ENCODE peak calls at places on chromosome 9, in ten cellular contexts. One of them, this sample, is unnamed. For H3K4me1, the result is how much of the 10 kb centered on the place peaks cover.

GRCh38 chr9:137445930-137446431 is 4.8 kb upstream of the ENTPD8 start:
- DNase-seq in H9: no peak
- DNase-seq in Peyer's patch: no peak
- DNase-seq in CD4-positive, CD25-positive, alpha-beta regulatory T cell: no peak
- DNase-seq in adrenal gland: no peak
- DNase-seq in CD8-positive, alpha-beta memory T cell: no peak
- DNase-seq in SJSA1: no peak
- DNase-seq in left ventricle myocardium inferior: no peak
- DNase-seq in transverse colon: no peak
- DNase-seq in lower lobe of right lung: peak
- DNase-seq in this sample: no peak

GRCh38 chr9:129708799-129709198 is 43.4 kb downstream of the PRRX2 start:
- DNase-seq in H9: peak
- DNase-seq in Peyer's patch: no peak
- DNase-seq in CD4-positive, CD25-positive, alpha-beta regulatory T cell: no peak
- DNase-seq in adrenal gland: no peak
- DNase-seq in CD8-positive, alpha-beta memory T cell: no peak
- DNase-seq in SJSA1: no peak
- DNase-seq in left ventricle myocardium inferior: no peak
- DNase-seq in transverse colon: no peak
- DNase-seq in lower lobe of right lung: no peak
- DNase-seq in this sample: no peak

GRCh38 chr9:6689893-6690634 is 44.5 kb upstream of the GLDC start:
- DNase-seq in H9: no peak
- DNase-seq in Peyer's patch: no peak
- DNase-seq in CD4-positive, CD25-positive, alpha-beta regulatory T cell: no peak
- DNase-seq in adrenal gland: no peak
- DNase-seq in CD8-positive, alpha-beta memory T cell: no peak
- DNase-seq in SJSA1: no peak
- DNase-seq in left ventricle myocardium inferior: no peak
- DNase-seq in transverse colon: no peak
- DNase-seq in lower lobe of right lung: no peak
- DNase-seq in this sample: no peak

GRCh38 chr9:89461302-89461701 is 36.6 kb downstream of the SEMA4D start:
- DNase-seq in H9: no peak
- DNase-seq in Peyer's patch: peak
- DNase-seq in CD4-positive, CD25-positive, alpha-beta regulatory T cell: peak
- DNase-seq in adrenal gland: peak
- DNase-seq in CD8-positive, alpha-beta memory T cell: no peak
- DNase-seq in SJSA1: no peak
- DNase-seq in left ventricle myocardium inferior: no peak
- DNase-seq in transverse colon: no peak
- DNase-seq in lower lobe of right lung: no peak
- DNase-seq in this sample: no peak

GRCh38 chr9:83199240-83199639 is 136.3 kb upstream of the RASEF start:
- DNase-seq in H9: peak
- DNase-seq in Peyer's patch: no peak
- DNase-seq in CD4-positive, CD25-positive, alpha-beta regulatory T cell: no peak
- DNase-seq in adrenal gland: peak
- DNase-seq in CD8-positive, alpha-beta memory T cell: no peak
- DNase-seq in SJSA1: no peak
- DNase-seq in left ventricle myocardium inferior: no peak
- DNase-seq in transverse colon: peak
- DNase-seq in lower lobe of right lung: no peak
- DNase-seq in this sample: peak

GRCh38 chr9:130262771-130263170 is 2.8 kb upstream of the HMCN2 start:
- DNase-seq in H9: no peak
- DNase-seq in Peyer's patch: no peak
- DNase-seq in CD4-positive, CD25-positive, alpha-beta regulatory T cell: no peak
- DNase-seq in adrenal gland: no peak
- DNase-seq in CD8-positive, alpha-beta memory T cell: no peak
- DNase-seq in SJSA1: no peak
- DNase-seq in left ventricle myocardium inferior: no peak
- DNase-seq in transverse colon: no peak
- DNase-seq in lower lobe of right lung: no peak
- DNase-seq in this sample: no peak

GRCh38 chr9:1053848-1054365 is 3.8 kb downstream of the DMRT2 start:
- DNase-seq in H9: no peak
- DNase-seq in Peyer's patch: no peak
- DNase-seq in CD4-positive, CD25-positive, alpha-beta regulatory T cell: no peak
- DNase-seq in adrenal gland: no peak
- DNase-seq in CD8-positive, alpha-beta memory T cell: no peak
- DNase-seq in SJSA1: no peak
- DNase-seq in left ventricle myocardium inferior: no peak
- DNase-seq in transverse colon: no peak
- DNase-seq in lower lobe of right lung: no peak
- DNase-seq in this sample: no peak

GRCh38 chr9:75372499-75373268 is 284.4 kb downstream of the OSTF1 start:
- DNase-seq in H9: no peak
- DNase-seq in Peyer's patch: no peak
- DNase-seq in CD4-positive, CD25-positive, alpha-beta regulatory T cell: no peak
- DNase-seq in adrenal gland: peak
- DNase-seq in CD8-positive, alpha-beta memory T cell: no peak
- DNase-seq in SJSA1: peak
- DNase-seq in left ventricle myocardium inferior: no peak
- DNase-seq in transverse colon: no peak
- DNase-seq in lower lobe of right lung: no peak
- DNase-seq in this sample: peak

GRCh38 chr9:107228648-107229047 is 54.4 kb upstream of the RAD23B start:
- DNase-seq in H9: no peak
- DNase-seq in Peyer's patch: no peak
- DNase-seq in CD4-positive, CD25-positive, alpha-beta regulatory T cell: no peak
- DNase-seq in adrenal gland: no peak
- DNase-seq in CD8-positive, alpha-beta memory T cell: no peak
- DNase-seq in SJSA1: no peak
- DNase-seq in left ventricle myocardium inferior: no peak
- DNase-seq in transverse colon: no peak
- DNase-seq in lower lobe of right lung: no peak
- DNase-seq in this sample: no peak

GRCh38 chr9:87149794-87150193 is 202.5 kb upstream of the GAS1 start:
- DNase-seq in H9: no peak
- DNase-seq in Peyer's patch: no peak
- DNase-seq in CD4-positive, CD25-positive, alpha-beta regulatory T cell: no peak
- DNase-seq in adrenal gland: no peak
- DNase-seq in CD8-positive, alpha-beta memory T cell: no peak
- DNase-seq in SJSA1: no peak
- DNase-seq in left ventricle myocardium inferior: no peak
- DNase-seq in transverse colon: no peak
- DNase-seq in lower lobe of right lung: no peak
- DNase-seq in this sample: no peak

GRCh38 chr9:129866373-129867137 is 31.3 kb downstream of the USP20 start:
- DNase-seq in H9: no peak
- DNase-seq in Peyer's patch: no peak
- DNase-seq in CD4-positive, CD25-positive, alpha-beta regulatory T cell: peak
- DNase-seq in adrenal gland: no peak
- DNase-seq in CD8-positive, alpha-beta memory T cell: no peak
- DNase-seq in SJSA1: no peak
- DNase-seq in left ventricle myocardium inferior: no peak
- DNase-seq in transverse colon: no peak
- DNase-seq in lower lobe of right lung: no peak
- DNase-seq in this sample: no peak

GRCh38 chr9:73153793-73154227 is 2.1 kb downstream of the ANXA1 start:
- DNase-seq in H9: no peak
- DNase-seq in Peyer's patch: no peak
- DNase-seq in CD4-positive, CD25-positive, alpha-beta regulatory T cell: no peak
- DNase-seq in adrenal gland: no peak
- DNase-seq in CD8-positive, alpha-beta memory T cell: no peak
- DNase-seq in SJSA1: no peak
- DNase-seq in left ventricle myocardium inferior: no peak
- DNase-seq in transverse colon: no peak
- DNase-seq in lower lobe of right lung: no peak
- DNase-seq in this sample: no peak

GRCh38 chr9:137293094-137293481 is 9.0 kb downstream of the NRARP start:
- DNase-seq in H9: peak
- DNase-seq in Peyer's patch: peak
- DNase-seq in CD4-positive, CD25-positive, alpha-beta regulatory T cell: no peak
- DNase-seq in adrenal gland: no peak
- DNase-seq in CD8-positive, alpha-beta memory T cell: no peak
- DNase-seq in SJSA1: no peak
- DNase-seq in left ventricle myocardium inferior: no peak
- DNase-seq in transverse colon: no peak
- DNase-seq in lower lobe of right lung: no peak
- DNase-seq in this sample: no peak

GRCh38 chr9:113504725-113505590 is 41.4 kb downstream of the RGS3 start:
- DNase-seq in H9: no peak
- DNase-seq in Peyer's patch: peak
- DNase-seq in CD4-positive, CD25-positive, alpha-beta regulatory T cell: no peak
- DNase-seq in adrenal gland: peak
- DNase-seq in CD8-positive, alpha-beta memory T cell: no peak
- DNase-seq in SJSA1: no peak
- DNase-seq in left ventricle myocardium inferior: no peak
- DNase-seq in transverse colon: peak
- DNase-seq in lower lobe of right lung: peak
- DNase-seq in this sample: no peak

GRCh38 chr9:113505963-113506624 is 42.6 kb downstream of the RGS3 start:
- DNase-seq in H9: no peak
- DNase-seq in Peyer's patch: no peak
- DNase-seq in CD4-positive, CD25-positive, alpha-beta regulatory T cell: no peak
- DNase-seq in adrenal gland: no peak
- DNase-seq in CD8-positive, alpha-beta memory T cell: no peak
- DNase-seq in SJSA1: no peak
- DNase-seq in left ventricle myocardium inferior: no peak
- DNase-seq in transverse colon: no peak
- DNase-seq in lower lobe of right lung: no peak
- DNase-seq in this sample: no peak

GRCh38 chr9:113509463-113509862 is 45.9 kb downstream of the RGS3 start:
- DNase-seq in H9: no peak
- DNase-seq in Peyer's patch: no peak
- DNase-seq in CD4-positive, CD25-positive, alpha-beta regulatory T cell: no peak
- DNase-seq in adrenal gland: no peak
- DNase-seq in CD8-positive, alpha-beta memory T cell: no peak
- DNase-seq in SJSA1: no peak
- DNase-seq in left ventricle myocardium inferior: no peak
- DNase-seq in transverse colon: no peak
- DNase-seq in lower lobe of right lung: no peak
- DNase-seq in this sample: no peak

GRCh38 chr9:113508111-113508749 is 44.7 kb downstream of the RGS3 start:
- DNase-seq in H9: peak
- DNase-seq in Peyer's patch: no peak
- DNase-seq in CD4-positive, CD25-positive, alpha-beta regulatory T cell: no peak
- DNase-seq in adrenal gland: no peak
- DNase-seq in CD8-positive, alpha-beta memory T cell: no peak
- DNase-seq in SJSA1: no peak
- DNase-seq in left ventricle myocardium inferior: no peak
- DNase-seq in transverse colon: peak
- DNase-seq in lower lobe of right lung: no peak
- DNase-seq in this sample: no peak

GRCh38 chr9:113507256-113507655 is 43.7 kb downstream of the RGS3 start:
- DNase-seq in H9: no peak
- DNase-seq in Peyer's patch: no peak
- DNase-seq in CD4-positive, CD25-positive, alpha-beta regulatory T cell: no peak
- DNase-seq in adrenal gland: no peak
- DNase-seq in CD8-positive, alpha-beta memory T cell: no peak
- DNase-seq in SJSA1: no peak
- DNase-seq in left ventricle myocardium inferior: no peak
- DNase-seq in transverse colon: no peak
- DNase-seq in lower lobe of right lung: no peak
- DNase-seq in this sample: no peak
- H3K4me1 ChIP-seq in H9: under half
- H3K4me1 ChIP-seq in Peyer's patch: half or more
- H3K4me1 ChIP-seq in CD4-positive, CD25-positive, alpha-beta regulatory T cell: under half
- H3K4me1 ChIP-seq in adrenal gland: under half
- H3K4me1 ChIP-seq in CD8-positive, alpha-beta memory T cell: under half
- H3K4me1 ChIP-seq in SJSA1: under half
- H3K4me1 ChIP-seq in left ventricle myocardium inferior: half or more
- H3K4me1 ChIP-seq in transverse colon: under half
- H3K4me1 ChIP-seq in lower lobe of right lung: under half
- H3K4me1 ChIP-seq in this sample: under half

GRCh38 chr9:136052991-136053756 is 41.9 kb downstream of the NACC2 start:
- DNase-seq in H9: peak
- DNase-seq in Peyer's patch: peak
- DNase-seq in CD4-positive, CD25-positive, alpha-beta regulatory T cell: no peak
- DNase-seq in adrenal gland: no peak
- DNase-seq in CD8-positive, alpha-beta memory T cell: no peak
- DNase-seq in SJSA1: no peak
- DNase-seq in left ventricle myocardium inferior: no peak
- DNase-seq in transverse colon: no peak
- DNase-seq in lower lobe of right lung: no peak
- DNase-seq in this sample: no peak
- H3K4me1 ChIP-seq in H9: under half
- H3K4me1 ChIP-seq in Peyer's patch: under half
- H3K4me1 ChIP-seq in CD4-positive, CD25-positive, alpha-beta regulatory T cell: under half
- H3K4me1 ChIP-seq in adrenal gland: under half
- H3K4me1 ChIP-seq in CD8-positive, alpha-beta memory T cell: under half
- H3K4me1 ChIP-seq in SJSA1: under half
- H3K4me1 ChIP-seq in left ventricle myocardium inferior: half or more
- H3K4me1 ChIP-seq in transverse colon: under half
- H3K4me1 ChIP-seq in lower lobe of right lung: half or more
- H3K4me1 ChIP-seq in this sample: under half

GRCh38 chr9:113582698-113583200 is 119.2 kb downstream of the RGS3 start:
- DNase-seq in H9: no peak
- DNase-seq in Peyer's patch: no peak
- DNase-seq in CD4-positive, CD25-positive, alpha-beta regulatory T cell: no peak
- DNase-seq in adrenal gland: no peak
- DNase-seq in CD8-positive, alpha-beta memory T cell: no peak
- DNase-seq in SJSA1: no peak
- DNase-seq in left ventricle myocardium inferior: no peak
- DNase-seq in transverse colon: no peak
- DNase-seq in lower lobe of right lung: no peak
- DNase-seq in this sample: no peak
- H3K4me1 ChIP-seq in H9: under half
- H3K4me1 ChIP-seq in Peyer's patch: under half
- H3K4me1 ChIP-seq in CD4-positive, CD25-positive, alpha-beta regulatory T cell: under half
- H3K4me1 ChIP-seq in adrenal gland: half or more
- H3K4me1 ChIP-seq in CD8-positive, alpha-beta memory T cell: half or more
- H3K4me1 ChIP-seq in SJSA1: half or more
- H3K4me1 ChIP-seq in left ventricle myocardium inferior: half or more
- H3K4me1 ChIP-seq in transverse colon: under half
- H3K4me1 ChIP-seq in lower lobe of right lung: half or more
- H3K4me1 ChIP-seq in this sample: half or more

DNA sequence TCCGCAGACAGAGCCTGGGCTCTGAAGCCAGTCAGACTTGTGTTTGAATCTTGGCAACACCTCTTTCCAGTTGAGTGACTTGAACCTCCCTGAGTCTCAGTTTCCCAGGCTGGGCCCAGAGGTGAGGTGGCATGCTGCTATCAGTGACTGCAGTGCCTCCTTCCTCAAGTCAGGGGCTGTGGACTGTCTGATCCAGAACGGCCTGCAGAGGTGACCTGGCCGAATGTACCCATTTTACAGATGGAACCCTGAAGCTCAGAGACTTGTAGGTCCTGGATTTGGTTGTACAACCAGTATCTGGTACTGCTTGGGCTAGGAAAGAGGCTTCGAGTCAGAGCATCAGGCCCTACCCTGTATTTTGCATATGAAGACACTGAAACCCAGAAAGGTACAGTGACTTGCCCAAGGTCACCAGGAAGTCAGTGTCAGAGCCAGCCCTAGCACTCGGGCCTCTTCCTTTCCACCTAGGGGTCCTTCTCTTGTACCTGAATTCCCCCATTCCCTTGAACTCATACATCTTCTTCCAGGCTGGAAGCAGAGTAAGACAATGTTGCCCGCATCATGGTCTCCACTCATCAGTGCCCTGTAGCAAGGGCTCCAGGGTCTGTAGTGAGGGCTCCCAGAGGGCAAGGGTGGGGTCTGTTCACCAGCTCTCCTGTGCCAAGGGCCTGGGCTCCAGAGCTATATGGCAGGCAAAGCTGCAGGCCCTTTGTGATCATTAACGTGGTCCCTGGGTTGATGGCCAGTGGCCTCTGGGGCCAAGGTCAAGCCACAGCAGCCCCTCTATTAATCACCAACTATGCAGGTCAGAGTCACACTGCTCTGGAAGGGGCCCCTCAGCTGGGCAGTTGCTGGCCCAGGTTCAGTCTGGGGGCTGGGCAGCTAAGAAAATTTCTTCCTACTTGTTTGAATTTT is 28.5 kb downstream of the GSN start:
- DNase-seq in H9: no peak
- DNase-seq in Peyer's patch: no peak
- DNase-seq in CD4-positive, CD25-positive, alpha-beta regulatory T cell: no peak
- DNase-seq in adrenal gland: no peak
- DNase-seq in CD8-positive, alpha-beta memory T cell: no peak
- DNase-seq in SJSA1: no peak
- DNase-seq in left ventricle myocardium inferior: no peak
- DNase-seq in transverse colon: no peak
- DNase-seq in lower lobe of right lung: no peak
- DNase-seq in this sample: no peak
- H3K4me1 ChIP-seq in H9: under half
- H3K4me1 ChIP-seq in Peyer's patch: half or more
- H3K4me1 ChIP-seq in CD4-positive, CD25-positive, alpha-beta regulatory T cell: under half
- H3K4me1 ChIP-seq in adrenal gland: half or more
- H3K4me1 ChIP-seq in CD8-positive, alpha-beta memory T cell: under half
- H3K4me1 ChIP-seq in SJSA1: under half
- H3K4me1 ChIP-seq in left ventricle myocardium inferior: half or more
- H3K4me1 ChIP-seq in transverse colon: half or more
- H3K4me1 ChIP-seq in lower lobe of right lung: half or more
- H3K4me1 ChIP-seq in this sample: half or more